ENCODE peak calls at places on chromosomes 7 and 10, in six cellular contexts. G is Peyer's patch, T is body of pancreas, C is IMR-90, M is esophagus squamous epithelium, K is A549. O is an unnamed sample.

GRCh38 chr7:2924866-2925840 is 81.0 kb upstream of the GNA12 start:
- DNase-seq in G (peak), T (no peak), K (no peak), C (no peak), M (no peak), O (no peak)

GRCh38 chr7:47285860-47286491 is 295.9 kb downstream of the TNS3 start:
- DNase-seq in G (no peak), M (no peak), K (no peak), C (no peak), T (no peak), O (no peak)

GRCh38 chr10:29465384-29465783 is 169.4 kb downstream of the SVIL start:
- DNase-seq in C (no peak), T (no peak), K (peak), M (no peak), G (no peak), O (no peak)

GRCh38 chr10:102242118-102242485 is 790 bp upstream of the PITX3 start:
- DNase-seq in G (no peak), K (no peak), C (no peak), M (no peak), T (no peak), O (no peak)

GRCh38 chr10:98433881-98434732 is 12.6 kb downstream of the HPS1 start:
- DNase-seq in M (no peak), T (no peak), G (no peak), K (no peak), C (peak), O (peak)

GRCh38 chr10:12547301-12547771 is 198.0 kb downstream of the CAMK1D start:
- DNase-seq in M (no peak), C (no peak), G (no peak), K (no peak), T (no peak), O (no peak)

GRCh38 chr10:127848226-127848625 is 44.5 kb downstream of the CLRN3 start:
- DNase-seq in G (no peak), C (no peak), T (no peak), M (no peak), K (no peak), O (no peak)

GRCh38 chr7:45174966-45175765 is 17.6 kb downstream of the RAMP3 start:
- DNase-seq in T (no peak), K (no peak), M (no peak), C (no peak), G (peak), O (no peak)

GRCh38 chr7:122844191-122844988 is 41.9 kb downstream of the CADPS2 start:
- DNase-seq in G (no peak), C (no peak), M (no peak), K (no peak), T (no peak), O (no peak)

GRCh38 chr10:6776170-6776569 is 196.1 kb upstream of the PRKCQ start:
- DNase-seq in G (no peak), K (no peak), M (no peak), C (no peak), T (no peak), O (no peak)

GRCh38 chr10:98446121-98446655 is 547 bp downstream of the HPS1 start:
- DNase-seq in M (no peak), G (no peak), T (peak), C (peak), K (no peak), O (peak)

GRCh38 chr10:35459449-35459847 is 123.1 kb downstream of the CCNY start:
- DNase-seq in T (no peak), G (no peak), K (no peak), M (no peak), C (no peak), O (no peak)

GRCh38 chr10:122051609-122052385 is 62.8 kb downstream of the TACC2 start:
- DNase-seq in C (peak), T (peak), M (no peak), K (peak), G (peak), O (peak)

GRCh38 chr10:101123085-101123814 is 7.8 kb upstream of the TLX1 start:
- DNase-seq in C (no peak), T (no peak), G (no peak), K (no peak), M (no peak), O (no peak)
- TF ChIP-seq POLR2A in C (no peak), T (no peak), G (no peak), K (no peak), M (no peak), O (no peak)

GRCh38 chr7:30027915-30028748 is at the start of gene PLEKHA8:
- DNase-seq in G (peak), K (peak), C (peak), T (peak), M (peak), O (peak)
- TF ChIP-seq POLR2A in G (peak), K (peak), C (no peak), T (peak), M (peak), O (peak)

GRCh38 chr10:79149662-79150443 is 81.1 kb downstream of the ZMIZ1 start:
- DNase-seq in M (peak), T (peak), K (peak), G (peak), C (peak), O (peak)
- TF ChIP-seq POLR2A in M (no peak), T (no peak), K (peak), G (no peak), C (no peak), O (peak)

GRCh38 chr10:31929260-31929985 is 792 bp upstream of the ARHGAP12 start:
- DNase-seq in K (peak), M (no peak), T (peak), G (peak), C (no peak), O (no peak)
- TF ChIP-seq POLR2A in K (peak), M (no peak), T (no peak), G (no peak), C (no peak), O (no peak)

DNA sequence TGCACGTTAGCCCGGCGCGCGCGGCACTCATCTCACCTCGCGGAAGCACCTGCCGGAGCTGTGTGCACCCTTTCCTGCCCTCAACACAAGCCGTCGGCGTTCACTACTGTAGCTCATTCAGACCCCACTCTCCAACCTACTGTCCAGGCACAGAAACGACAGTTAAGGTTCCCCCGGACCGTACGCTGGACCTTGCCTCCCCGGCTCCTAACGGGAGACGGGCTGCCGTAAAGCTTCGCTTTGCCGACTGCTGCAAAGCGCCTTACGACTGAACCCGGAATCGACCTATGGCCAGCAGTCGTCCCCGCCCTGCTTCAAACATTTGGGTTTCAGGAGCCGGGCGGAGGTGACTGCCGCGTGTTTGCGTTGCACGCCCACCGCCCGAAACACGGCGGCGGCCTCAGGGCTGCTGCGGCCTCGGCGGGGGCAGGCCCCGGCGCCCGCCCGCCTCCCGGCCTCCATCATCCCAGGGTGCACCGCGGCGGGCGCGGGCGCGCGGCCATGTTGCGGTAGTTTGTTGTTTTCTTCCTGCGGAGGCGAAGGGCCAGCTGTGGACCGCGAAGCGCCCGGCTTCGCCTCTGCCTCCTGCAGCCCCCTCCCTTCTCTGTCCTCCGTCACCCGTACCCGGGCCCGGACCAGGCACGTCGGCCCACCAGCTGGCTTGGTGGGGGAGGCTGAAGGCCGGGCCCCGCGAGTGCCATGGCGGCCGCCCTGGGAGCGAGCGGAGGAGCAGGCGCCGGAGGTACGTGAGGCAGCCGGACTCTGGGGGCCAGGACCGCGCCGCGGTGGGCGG is at the start of gene RBM33:
- DNase-seq in C (peak), K (peak), M (peak), T (peak), G (peak), O (peak)
- TF ChIP-seq POLR2A in C (peak), K (peak), M (no peak), T (peak), G (peak), O (peak)

DNA sequence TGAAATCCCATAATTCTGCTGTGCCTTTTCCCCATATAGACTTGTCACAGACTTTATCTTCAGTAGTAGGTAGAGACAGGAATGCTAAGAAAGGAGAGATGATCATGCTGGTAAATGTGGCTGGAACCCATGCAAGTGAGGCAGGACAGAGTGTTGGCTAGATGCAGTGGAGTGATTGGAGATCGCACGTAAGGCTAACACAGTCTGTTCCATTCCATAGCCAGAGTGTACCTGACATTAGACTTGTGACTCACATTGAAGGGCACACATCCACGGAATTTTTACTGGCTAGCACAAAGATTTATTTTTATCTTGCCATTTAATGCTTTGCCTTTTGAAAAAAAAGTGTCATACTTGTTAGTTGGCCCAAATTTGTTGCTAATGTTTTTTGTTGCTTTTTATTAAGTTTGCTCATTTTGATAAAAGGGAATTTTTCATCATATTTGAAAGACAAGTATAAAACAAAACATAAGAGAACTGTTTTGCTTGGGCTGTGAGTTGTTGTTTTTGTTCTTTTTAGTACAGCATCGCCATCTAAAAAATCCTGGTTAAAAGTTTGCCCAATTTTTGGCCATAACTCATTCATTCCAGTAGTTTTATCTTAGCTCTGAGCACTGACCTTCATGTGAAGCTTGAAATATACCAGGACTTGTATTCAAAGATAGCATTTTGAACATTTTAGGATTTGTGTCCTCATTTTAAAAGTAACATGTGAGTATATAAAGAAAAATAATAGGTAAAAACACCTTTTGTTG is 81.0 kb downstream of the CPED1 start:
- DNase-seq in C (peak), M (no peak), G (no peak), T (no peak), K (no peak), O (no peak)
- TF ChIP-seq POLR2A in C (no peak), M (no peak), G (no peak), T (no peak), K (no peak), O (no peak)

DNA sequence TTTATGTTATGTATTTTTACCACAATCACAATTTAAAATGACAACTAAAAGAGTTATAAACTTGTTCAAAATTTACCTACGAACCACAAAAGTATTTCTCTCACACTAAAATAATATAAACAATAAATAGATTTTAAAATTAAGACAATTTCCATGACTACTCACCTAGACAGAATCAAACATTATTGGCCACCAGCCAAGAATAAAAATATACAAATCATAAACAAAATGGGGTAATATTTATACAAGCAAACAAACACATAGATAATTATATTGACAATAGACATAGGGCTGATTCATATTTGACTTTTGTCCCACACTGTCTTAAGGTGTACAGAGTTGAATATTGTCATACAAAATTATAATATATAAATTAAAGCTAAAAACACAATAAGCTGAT is 119.6 kb upstream of the ZNF92 start:
- DNase-seq in K (no peak), C (no peak), G (no peak), M (no peak), T (no peak), O (no peak)
- TF ChIP-seq POLR2A in K (no peak), C (no peak), G (no peak), M (no peak), T (no peak), O (no peak)

GRCh38 chr10:73358331-73359279 is at the start of gene CFAP70:
- DNase-seq in G (peak), C (peak), M (peak), T (peak), K (peak), O (peak)
- TF ChIP-seq POLR2A in G (no peak), C (no peak), M (no peak), T (peak), K (peak), O (peak)